ENCODE peak calls at places on chromosomes 2 and 18, in seven cellular contexts. A, G, R, T, B, Z and X are unnamed samples.

GRCh38 chr2:190718652-190719526 is 70.0 kb downstream of the NAB1 start:
- DNase-seq in A (peak), G (no peak), R (no peak), T (peak), B (peak), Z (no peak), X (peak)

GRCh38 chr2:21469158-21469557 is 345.4 kb downstream of the TDRD15 start:
- DNase-seq in A (no peak), G (no peak), R (no peak), T (no peak), B (no peak), Z (no peak), X (no peak)

GRCh38 chr2:242054881-242055801 is 185.6 kb downstream of the RTP5 start:
- DNase-seq in A (no peak), G (no peak), R (no peak), T (no peak), B (no peak), Z (no peak), X (no peak)

GRCh38 chr2:205198130-205198505 is 484.2 kb upstream of the NRP2 start:
- DNase-seq in A (peak), G (no peak), R (no peak), T (peak), B (no peak), Z (peak), X (no peak)

GRCh38 chr2:6946722-6947121 is 29.5 kb downstream of the RNF144A start:
- DNase-seq in A (peak), G (no peak), R (no peak), T (peak), B (no peak), Z (peak), X (no peak)

GRCh38 chr2:219769044-219770030 is 141.9 kb downstream of the SLC4A3 start:
- DNase-seq in A (no peak), G (no peak), R (no peak), T (no peak), B (no peak), Z (peak), X (no peak)

GRCh38 chr2:200319587-200320337 is 13.3 kb downstream of the SPATS2L start:
- DNase-seq in A (no peak), G (no peak), R (no peak), T (peak), B (no peak), Z (no peak), X (no peak)

GRCh38 chr2:124740636-124741035 is 715.5 kb downstream of the CNTNAP5 start:
- DNase-seq in A (no peak), G (no peak), R (no peak), T (no peak), B (no peak), Z (no peak), X (no peak)

GRCh38 chr2:15460112-15460620 is 101.0 kb downstream of the NBAS start:
- DNase-seq in A (no peak), G (no peak), R (no peak), T (no peak), B (no peak), Z (no peak), X (no peak)

GRCh38 chr2:56369316-56369715 is 185.5 kb downstream of the CCDC85A start:
- DNase-seq in A (peak), G (no peak), R (no peak), T (no peak), B (no peak), Z (no peak), X (no peak)

GRCh38 chr18:47767699-47768098 is 162.8 kb downstream of the SMAD2 start:
- DNase-seq in A (no peak), G (no peak), R (no peak), T (no peak), B (no peak), Z (no peak), X (no peak)

GRCh38 chr18:58581265-58581664 is 47.6 kb downstream of the ALPK2 start:
- DNase-seq in A (peak), G (no peak), R (no peak), T (peak), B (no peak), Z (peak), X (no peak)

GRCh38 chr2:18514838-18515461 is 45.5 kb downstream of the RDH14 start:
- DNase-seq in A (no peak), G (no peak), R (no peak), T (no peak), B (no peak), Z (no peak), X (no peak)

GRCh38 chr18:499351-500229 is 911 bp downstream of the COLEC12 start:
- DNase-seq in A (peak), G (no peak), R (no peak), T (peak), B (no peak), Z (peak), X (no peak)

GRCh38 chr2:71001592-71002570 is 7.2 kb upstream of the TEX261 start:
- DNase-seq in A (no peak), G (no peak), R (no peak), T (no peak), B (no peak), Z (no peak), X (peak)

GRCh38 chr2:130837811-130838565 is 1.3 kb downstream of the ARHGEF4 start:
- DNase-seq in A (no peak), G (no peak), R (no peak), T (no peak), B (no peak), Z (no peak), X (no peak)

GRCh38 chr18:58991127-58991798 is 126.6 kb downstream of the ZNF532 start:
- DNase-seq in A (peak), G (no peak), R (no peak), T (peak), B (no peak), Z (no peak), X (peak)

GRCh38 chr2:29213871-29214341 is 98.7 kb downstream of the CLIP4 start:
- DNase-seq in A (peak), G (no peak), R (no peak), T (peak), B (no peak), Z (no peak), X (peak)

GRCh38 chr2:182642328-182642727 is 73.7 kb upstream of the DNAJC10 start:
- DNase-seq in A (peak), G (no peak), R (no peak), T (peak), B (peak), Z (peak), X (peak)

GRCh38 chr2:132640116-132640515 is 29.9 kb downstream of the LYPD1 start:
- DNase-seq in A (no peak), G (no peak), R (no peak), T (no peak), B (no peak), Z (no peak), X (no peak)

GRCh38 chr18:49988733-49989132 is 175.4 kb upstream of the ACAA2 start:
- DNase-seq in A (no peak), G (no peak), R (no peak), T (no peak), B (no peak), Z (no peak), X (no peak)

GRCh38 chr2:173652731-173653426 is 298.2 kb downstream of the CDCA7 start:
- DNase-seq in A (peak), G (no peak), R (no peak), T (peak), B (no peak), Z (peak), X (no peak)

GRCh38 chr2:177902395-177903160 is 170.0 kb downstream of the PDE11A start:
- DNase-seq in A (no peak), G (no peak), R (no peak), T (no peak), B (no peak), Z (no peak), X (no peak)

GRCh38 chr2:235324324-235324723 is 169.5 kb upstream of the AGAP1 start:
- DNase-seq in A (no peak), G (no peak), R (no peak), T (no peak), B (no peak), Z (no peak), X (no peak)

GRCh38 chr2:241358470-241358869 is 2.4 kb downstream of the FARP2 start:
- DNase-seq in A (no peak), G (no peak), R (no peak), T (no peak), B (peak), Z (no peak), X (peak)

GRCh38 chr2:95240091-95240490 is 32.8 kb downstream of the ZNF892 start:
- DNase-seq in A (no peak), G (no peak), R (no peak), T (no peak), B (no peak), Z (no peak), X (no peak)

GRCh38 chr2:56248965-56249742 is 65.4 kb downstream of the CCDC85A start:
- DNase-seq in A (peak), G (no peak), R (no peak), T (no peak), B (no peak), Z (no peak), X (no peak)

GRCh38 chr2:222364280-222364895 is 60.0 kb upstream of the SGPP2 start:
- DNase-seq in A (peak), G (no peak), R (no peak), T (peak), B (peak), Z (no peak), X (no peak)

GRCh38 chr18:39345321-39345720 is 1779.7 kb upstream of the CELF4 start:
- DNase-seq in A (no peak), G (no peak), R (no peak), T (no peak), B (no peak), Z (no peak), X (no peak)

GRCh38 chr2:25977768-25978167 is 4.5 kb downstream of the KIF3C start:
- DNase-seq in A (peak), G (no peak), R (no peak), T (peak), B (no peak), Z (no peak), X (no peak)

GRCh38 chr2:6824962-6825361 is 40.7 kb downstream of the CMPK2 start:
- DNase-seq in A (no peak), G (no peak), R (no peak), T (peak), B (no peak), Z (peak), X (no peak)